ENCODE peak calls at places on chromosomes 11 and 22, in four cellular contexts. D, C, P and J are unnamed samples.

GRCh38 chr11:123235117-123235686 is 40.2 kb upstream of the CLMP start:
- DNase-seq in C (peak; percentile 68), D (peak; percentile 36), P (peak; percentile 51), J (no peak)

GRCh38 chr11:45606514-45607024 is 58.9 kb downstream of the CHST1 start:
- DNase-seq in C (peak; percentile 39), P (no peak), D (no peak), J (no peak)

GRCh38 chr11:100557830-100558611 is 129.1 kb upstream of the ARHGAP42 start:
- DNase-seq in P (no peak), C (no peak), D (peak; percentile 68), J (no peak)

GRCh38 chr11:33912405-33913361 is 20.8 kb upstream of the LMO2 start:
- DNase-seq in D (peak; percentile 77), P (peak; percentile 3), C (peak; percentile 21), J (peak; percentile 84)

GRCh38 chr11:43924112-43924855 is 18.2 kb upstream of the C11orf96 start:
- DNase-seq in D (no peak), C (no peak), P (no peak), J (no peak)

GRCh38 chr22:20751185-20751851 is 22.6 kb upstream of the SERPIND1 start:
- DNase-seq in D (no peak), C (no peak), P (no peak), J (no peak)

GRCh38 chr11:119671048-119671447 is 58.0 kb downstream of the NECTIN1 start:
- DNase-seq in D (peak; percentile 26), P (peak; percentile 28), C (no peak), J (peak; percentile 20)

GRCh38 chr22:50074056-50074455 is 11.2 kb downstream of the MLC1 start:
- DNase-seq in D (no peak), C (no peak), P (no peak), J (no peak)

GRCh38 chr22:25696763-25697710 is 45.0 kb upstream of the MYO18B start:
- DNase-seq in C (no peak), D (no peak), P (no peak), J (no peak)

GRCh38 chr22:30356392-30357230 is at the start of the genes CCDC157 and SF3A1:
- DNase-seq in P (peak; percentile 90), D (peak; percentile 89), C (peak; percentile 94), J (peak; percentile 88)

GRCh38 chr11:76807206-76807875 is 24.2 kb downstream of the TSKU start:
- DNase-seq in D (peak; percentile 82), C (peak; percentile 92), P (peak; percentile 81), J (peak; percentile 62)

GRCh38 chr11:28903716-28904115 is 795.5 kb downstream of the METTL15 start:
- DNase-seq in P (no peak), D (no peak), C (no peak), J (no peak)

GRCh38 chr22:29936186-29936585 is 53.2 kb downstream of the MTMR3 start:
- DNase-seq in D (no peak), C (no peak), P (no peak), J (no peak)

GRCh38 chr22:24554316-24555159 is at the start of gene GUCD1:
- DNase-seq in C (peak; percentile 33), D (peak; percentile 50), P (peak; percentile 67), J (peak; percentile 14)

GRCh38 chr22:39173050-39173706 is 20.7 kb upstream of the CBX7 start:
- DNase-seq in C (no peak), P (no peak), D (no peak), J (no peak)

GRCh38 chr22:25362215-25362882 is 142.9 kb downstream of the CRYBB2 start:
- DNase-seq in C (peak; percentile 58), D (peak; percentile 50), P (peak; percentile 70), J (peak; percentile 16)

GRCh38 chr11:1295591-1295990 is 13.8 kb downstream of the TOLLIP start:
- DNase-seq in P (no peak), D (no peak), C (no peak), J (no peak)